ENCODE peak calls at places on chromosomes 11 and 22, in six cellular contexts. G is kidney; S is Peyer's patch; K is gastrocnemius medialis; C is fibroblast of lung; O is CD8-positive, alpha-beta T cell. V is an unnamed sample.

GRCh38 chr11:75262961-75263852 is 22.6 kb downstream of the TPBGL start:
- DNase-seq in G (peak; percentile 61), S (peak; percentile 41), K (no peak), C (no peak), O (no peak), V (no peak)

GRCh38 chr11:78878631-78879030 is 304.0 kb upstream of the NARS2 start:
- DNase-seq in G (no peak), S (no peak), K (no peak), C (no peak), O (no peak), V (no peak)

GRCh38 chr11:3136542-3137455 is 28.3 kb downstream of the OSBPL5 start:
- DNase-seq in G (peak; percentile 52), S (no peak), K (no peak), C (no peak), O (no peak), V (no peak)

GRCh38 chr11:110507328-110507727 is 77.6 kb downstream of the FDX1 start:
- DNase-seq in G (no peak), S (no peak), K (no peak), C (no peak), O (no peak), V (no peak)

GRCh38 chr11:48354013-48354412 is 12.3 kb downstream of the OR4C5 start:
- DNase-seq in G (no peak), S (no peak), K (no peak), C (no peak), O (no peak), V (no peak)

GRCh38 chr11:128716231-128716630 is 22.4 kb downstream of the FLI1 start:
- DNase-seq in G (no peak), S (no peak), K (no peak), C (no peak), O (no peak), V (no peak)

GRCh38 chr11:134730596-134731538 is 318.8 kb upstream of the B3GAT1 start:
- DNase-seq in G (no peak), S (no peak), K (no peak), C (no peak), O (no peak), V (no peak)

GRCh38 chr11:126416542-126417090 is 61.1 kb downstream of the ST3GAL4 start:
- DNase-seq in G (peak; percentile 96), S (peak; percentile 88), K (peak; percentile 67), C (peak; percentile 80), O (peak; percentile 57), V (peak; percentile 92)

GRCh38 chr22:44970291-44970690 is 39.5 kb downstream of the PHF21B start:
- DNase-seq in G (no peak), S (no peak), K (no peak), C (no peak), O (no peak), V (no peak)

GRCh38 chr11:58770627-58771457 is 39.1 kb upstream of the GLYAT start:
- DNase-seq in G (no peak), S (no peak), K (no peak), C (peak; percentile 45), O (no peak), V (no peak)

GRCh38 chr11:122809861-122810260 is 28.4 kb upstream of the CRTAM start:
- DNase-seq in G (no peak), S (no peak), K (no peak), C (peak; percentile 50), O (no peak), V (no peak)

GRCh38 chr11:843818-844692 is 1.4 kb downstream of the TSPAN4 start:
- DNase-seq in G (peak; percentile 98), S (peak; percentile 90), K (peak; percentile 83), C (peak; percentile 93), O (no peak), V (peak; percentile 97)

GRCh38 chr11:66970808-66971442 is 4.2 kb upstream of the C11orf86 start:
- DNase-seq in G (no peak), S (peak; percentile 79), K (no peak), C (peak; percentile 100), O (no peak), V (peak; percentile 88)

GRCh38 chr22:37018086-37018814 is 997 bp downstream of the TST start:
- DNase-seq in G (peak; percentile 79), S (no peak), K (no peak), C (no peak), O (no peak), V (no peak)

GRCh38 chr22:45096256-45096907 is 67.3 kb upstream of the NUP50 start:
- DNase-seq in G (no peak), S (peak; percentile 75), K (no peak), C (peak; percentile 31), O (peak; percentile 30), V (peak; percentile 66)

GRCh38 chr11:116930177-116930576 is 92.8 kb upstream of the APOA1 start:
- DNase-seq in G (no peak), S (peak; percentile 75), K (no peak), C (peak; percentile 48), O (peak; percentile 42), V (no peak)

GRCh38 chr11:36394056-36394455 is 98.0 kb downstream of the PRR5L start:
- DNase-seq in G (no peak), S (no peak), K (no peak), C (no peak), O (peak; percentile 34), V (no peak)

GRCh38 chr11:114195981-114196731 is 100.0 kb upstream of the NNMT start:
- DNase-seq in G (no peak), S (no peak), K (no peak), C (no peak), O (no peak), V (no peak)

GRCh38 chr11:111602865-111603632 is 800 bp downstream of the SIK2 start:
- DNase-seq in G (no peak), S (no peak), K (peak; percentile 7), C (peak; percentile 63), O (peak; percentile 40), V (no peak)

GRCh38 chr11:69531717-69532088 is 50.2 kb downstream of the LINC01488 start:
- DNase-seq in G (no peak), S (no peak), K (no peak), C (no peak), O (no peak), V (no peak)

GRCh38 chr22:39556970-39557811 is 13.4 kb upstream of the CACNA1I start:
- DNase-seq in G (no peak), S (no peak), K (no peak), C (peak; percentile 14), O (peak; percentile 58), V (no peak)

GRCh38 chr11:105991888-105992287 is 30.2 kb downstream of the MSANTD4 start:
- DNase-seq in G (no peak), S (no peak), K (no peak), C (no peak), O (no peak), V (no peak)

GRCh38 chr11:95453616-95454118 is 222.7 kb upstream of the SESN3 start:
- DNase-seq in G (peak; percentile 85), S (no peak), K (no peak), C (peak; percentile 46), O (no peak), V (no peak)

GRCh38 chr11:113994077-113994954 is 19.4 kb downstream of the HTR3A start:
- DNase-seq in G (no peak), S (peak; percentile 65), K (no peak), C (no peak), O (peak; percentile 27), V (no peak)

GRCh38 chr11:46290598-46291309 is 13.3 kb downstream of the CREB3L1 start:
- DNase-seq in G (peak; percentile 90), S (peak; percentile 86), K (peak; percentile 69), C (peak; percentile 96), O (no peak), V (no peak)

GRCh38 chr11:2789331-2789730 is 89.5 kb upstream of the KCNQ1OT1 start:
- DNase-seq in G (no peak), S (peak; percentile 21), K (peak; percentile 1), C (no peak), O (no peak), V (peak; percentile 40)

GRCh38 chr11:73235236-73235786 is 17.2 kb downstream of the P2RY2 start:
- DNase-seq in G (no peak), S (no peak), K (no peak), C (no peak), O (no peak), V (no peak)

GRCh38 chr11:115238086-115238485 is 266.1 kb downstream of the CADM1 start:
- DNase-seq in G (no peak), S (no peak), K (no peak), C (peak; percentile 38), O (no peak), V (no peak)

GRCh38 chr11:94046796-94047195 is 25.6 kb downstream of the HEPHL1 start:
- DNase-seq in G (no peak), S (peak; percentile 46), K (no peak), C (no peak), O (no peak), V (no peak)
- H3K9me3 ChIP-seq in G (no peaks in the 10 kb centered on the region), S (no peaks in the 10 kb centered on the region), K (no peaks in the 10 kb centered on the region), C (no peaks in the 10 kb centered on the region), O (no peaks in the 10 kb centered on the region), V (no peaks in the 10 kb centered on the region)

GRCh38 chr11:34063061-34063795 is 11.7 kb downstream of the CAPRIN1 start:
- DNase-seq in G (no peak), S (no peak), K (no peak), C (no peak), O (no peak), V (no peak)

GRCh38 chr11:34067383-34068065 is 16.0 kb downstream of the CAPRIN1 start:
- DNase-seq in G (no peak), S (peak; percentile 54), K (no peak), C (no peak), O (no peak), V (no peak)

GRCh38 chr11:34064291-34064690 is 12.8 kb downstream of the CAPRIN1 start:
- DNase-seq in G (no peak), S (no peak), K (no peak), C (no peak), O (no peak), V (no peak)

GRCh38 chr11:34068098-34068497 is 16.6 kb downstream of the CAPRIN1 start:
- DNase-seq in G (no peak), S (no peak), K (no peak), C (peak; percentile 84), O (no peak), V (no peak)

DNA sequence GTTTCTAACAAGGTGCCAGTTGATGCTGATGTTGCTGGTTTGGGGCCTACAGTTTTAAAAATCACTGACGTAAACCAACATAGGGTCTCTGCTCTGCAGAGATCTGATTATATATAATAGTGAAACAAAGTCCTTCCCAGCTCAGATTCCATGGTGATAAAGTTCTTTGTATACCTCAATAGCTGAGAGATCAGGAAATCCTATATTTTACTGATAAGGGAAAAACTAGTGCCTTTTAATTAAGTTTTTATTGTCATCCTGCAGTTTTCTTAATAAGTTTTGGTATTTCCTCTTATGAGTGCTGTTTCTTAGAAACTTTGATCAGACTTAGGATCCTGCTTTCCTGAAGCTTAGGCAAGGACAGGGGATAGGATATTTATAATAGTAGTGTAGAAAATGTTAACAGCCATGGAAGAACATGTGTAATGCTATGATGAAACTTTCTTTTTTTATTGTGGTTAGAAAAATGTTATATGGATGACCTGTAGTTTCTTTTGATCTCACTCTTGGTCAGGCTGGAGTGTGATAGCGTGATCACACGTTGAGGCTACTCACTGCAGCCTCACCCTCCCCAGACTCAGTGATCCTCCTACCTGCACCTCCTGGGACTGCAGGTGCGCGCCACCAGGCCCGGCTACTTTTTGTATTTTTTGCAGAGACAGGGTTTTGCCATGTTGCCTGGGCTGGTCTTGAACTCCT is 14.1 kb downstream of the CAPRIN1 start:
- DNase-seq in G (no peak), S (no peak), K (no peak), C (peak; percentile 49), O (peak; percentile 30), V (no peak)
- TF ChIP-seq CTCF in G (no peak), S (no peak), K (no peak), C (no peak), O (peak; percentile 44), V (no peak)

GRCh38 chr11:45048313-45048841 is 97.7 kb upstream of the TP53I11 start:
- DNase-seq in G (peak; percentile 71), S (no peak), K (no peak), C (no peak), O (no peak), V (no peak)
- H3K4me3 ChIP-seq in G (no peak overlapping the region), S (no peak overlapping the region), K (no peak overlapping the region), C (no peak overlapping the region), O (no peak overlapping the region), V (no peak overlapping the region)

GRCh38 chr22:38191746-38192474 is 9.9 kb upstream of the MAFF start:
- DNase-seq in G (no peak), S (no peak), K (no peak), C (no peak), O (no peak), V (no peak)
- H3K9me3 ChIP-seq in G (no peaks in the 10 kb centered on the region), S (no peaks in the 10 kb centered on the region), K (no peaks in the 10 kb centered on the region), C (no peaks in the 10 kb centered on the region), O (no peaks in the 10 kb centered on the region), V (no peaks in the 10 kb centered on the region)

V was measured in right atrium auricular region.